ENCODE peak calls at places on chromosomes 7 and 10, in four cellular contexts. Z, V, N and E are unnamed samples.
A peak's percentile ranks its signal among the peaks of the same experiment; 100 is the strongest.

GRCh38 chr7:115941703-115942268 is 88.8 kb downstream of the TFEC start:
- DNase-seq in V (no peak), Z (no peak), N (no peak), E (no peak)

GRCh38 chr10:109974509-109975191 is 33.1 kb upstream of the ADD3 start:
- DNase-seq in Z (no peak), V (no peak), N (no peak), E (no peak)

GRCh38 chr7:122219253-122219865 is 75.3 kb upstream of the AASS start:
- DNase-seq in N (peak; percentile 10), Z (no peak), V (no peak), E (no peak)

GRCh38 chr7:55538538-55538937 is 33.8 kb downstream of the VOPP1 start:
- DNase-seq in N (no peak), Z (peak; percentile 89), V (no peak), E (no peak)

GRCh38 chr7:151877911-151878835 is 1.3 kb upstream of the PRKAG2 start:
- DNase-seq in N (no peak), Z (no peak), V (no peak), E (no peak)

GRCh38 chr10:98224509-98224908 is 43.5 kb downstream of the LOXL4 start:
- DNase-seq in Z (no peak), N (no peak), V (no peak), E (no peak)

GRCh38 chr10:125631806-125632205 is 51.2 kb downstream of the TEX36 start:
- DNase-seq in V (no peak), N (no peak), Z (no peak), E (no peak)

GRCh38 chr7:28933874-28934265 is 24.3 kb downstream of the TRIL start:
- DNase-seq in N (no peak), Z (no peak), V (no peak), E (no peak)

GRCh38 chr7:26958834-26959233 is 94.4 kb upstream of the SKAP2 start:
- DNase-seq in V (no peak), N (peak; percentile 58), Z (peak; percentile 29), E (no peak)

GRCh38 chr10:24891823-24892222 is 60.6 kb downstream of the PRTFDC1 start:
- DNase-seq in Z (peak; percentile 72), V (no peak), N (peak; percentile 68), E (no peak)

GRCh38 chr7:29289156-29290021 is 94.8 kb downstream of the CHN2 start:
- DNase-seq in V (peak; percentile 44), N (no peak), Z (no peak), E (peak; percentile 35)

GRCh38 chr10:56567580-56567979 is 206.5 kb upstream of the ZWINT start:
- DNase-seq in N (no peak), Z (no peak), V (no peak), E (no peak)

GRCh38 chr10:132844069-132844809 is 58.3 kb upstream of the NKX6-2 start:
- DNase-seq in N (no peak), Z (no peak), V (no peak), E (peak; percentile 48)

GRCh38 chr10:70560511-70560931 is 42.0 kb downstream of the PRF1 start:
- DNase-seq in V (no peak), N (no peak), Z (no peak), E (no peak)

GRCh38 chr10:128072941-128073615 is 53.1 kb downstream of the MKI67 start:
- DNase-seq in V (no peak), N (no peak), Z (no peak), E (peak; percentile 58)

GRCh38 chr10:12533151-12533550 is 183.8 kb downstream of the CAMK1D start:
- DNase-seq in N (no peak), V (no peak), Z (no peak), E (no peak)

GRCh38 chr7:28020302-28020940 is 160.2 kb downstream of the JAZF1 start:
- DNase-seq in Z (peak; percentile 46), V (no peak), N (peak; percentile 64), E (peak; percentile 71)

GRCh38 chr7:132991615-132992587 is 90.0 kb downstream of the CHCHD3 start:
- DNase-seq in N (no peak), Z (no peak), V (no peak), E (no peak)

GRCh38 chr7:151017953-151018420 is 6.3 kb downstream of the ATG9B start:
- DNase-seq in Z (no peak), V (peak; percentile 71), N (no peak), E (no peak)

GRCh38 chr7:151987748-151988529 is 31.7 kb downstream of the GALNTL5 start:
- DNase-seq in Z (no peak), V (no peak), N (no peak), E (no peak)

GRCh38 chr10:93856349-93857140 is 37.2 kb upstream of the SLC35G1 start:
- DNase-seq in N (no peak), Z (no peak), V (no peak), E (no peak)

GRCh38 chr7:81560708-81561107 is 209.1 kb downstream of the HGF start:
- DNase-seq in N (no peak), Z (no peak), V (no peak), E (no peak)

GRCh38 chr10:117535045-117535751 is 7.3 kb upstream of the EMX2 start:
- DNase-seq in Z (no peak), N (no peak), V (no peak), E (no peak)
- H3K27me3 ChIP-seq in Z (peaks cover 83% of the 10 kb centered on the region), N (peaks cover 38% of the 10 kb centered on the region), V (peaks cover 8% of the 10 kb centered on the region), E (peaks cover 32% of the 10 kb centered on the region)

GRCh38 chr10:61899045-61899444 is 2.5 kb upstream of the ARID5B start:
- DNase-seq in Z (no peak), N (no peak), V (no peak), E (no peak)

GRCh38 chr10:61898435-61898778 is 3.1 kb upstream of the ARID5B start:
- DNase-seq in Z (no peak), V (no peak), N (no peak), E (no peak)

GRCh38 chr10:61896854-61897661 is 4.4 kb upstream of the ARID5B start:
- DNase-seq in N (peak; percentile 80), Z (no peak), V (peak; percentile 77), E (no peak)

GRCh38 chr10:61899663-61899996 is 1.9 kb upstream of the ARID5B start:
- DNase-seq in V (no peak), Z (no peak), N (no peak), E (no peak)

GRCh38 chr10:61897671-61898434 is 3.6 kb upstream of the ARID5B start:
- DNase-seq in V (no peak), Z (no peak), N (no peak), E (no peak)
- TF ChIP-seq CTCF in V (peak; percentile 26), Z (peak; percentile 53), N (peak; percentile 40), E (peak; percentile 20)

DNA sequence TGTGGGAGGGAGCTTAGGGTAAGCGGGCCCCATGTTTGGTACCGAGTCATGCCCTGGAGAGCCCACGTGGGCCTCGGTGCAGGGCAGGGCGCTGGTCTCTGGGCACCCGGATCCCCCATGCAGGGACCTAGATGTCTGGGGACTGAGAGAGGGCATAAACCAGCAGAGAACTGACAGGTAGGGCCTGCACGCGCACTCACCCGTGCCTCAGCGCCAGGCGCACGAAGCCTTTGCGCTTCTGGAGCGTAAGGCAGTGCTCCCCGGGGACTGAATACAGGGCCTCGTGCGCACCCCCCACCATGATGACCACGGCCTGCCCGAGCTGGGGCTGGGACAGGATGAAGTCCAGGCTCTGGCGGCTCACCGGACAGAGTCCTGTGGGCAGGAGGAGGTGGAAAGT is 2.8 kb downstream of the MOGAT3 start:
- DNase-seq in N (no peak), V (no peak), Z (no peak), E (no peak)
- H3K27me3 ChIP-seq in N (no peaks in the 10 kb centered on the region), V (no peaks in the 10 kb centered on the region), Z (peaks cover 32% of the 10 kb centered on the region), E (peaks cover 3% of the 10 kb centered on the region)

DNA sequence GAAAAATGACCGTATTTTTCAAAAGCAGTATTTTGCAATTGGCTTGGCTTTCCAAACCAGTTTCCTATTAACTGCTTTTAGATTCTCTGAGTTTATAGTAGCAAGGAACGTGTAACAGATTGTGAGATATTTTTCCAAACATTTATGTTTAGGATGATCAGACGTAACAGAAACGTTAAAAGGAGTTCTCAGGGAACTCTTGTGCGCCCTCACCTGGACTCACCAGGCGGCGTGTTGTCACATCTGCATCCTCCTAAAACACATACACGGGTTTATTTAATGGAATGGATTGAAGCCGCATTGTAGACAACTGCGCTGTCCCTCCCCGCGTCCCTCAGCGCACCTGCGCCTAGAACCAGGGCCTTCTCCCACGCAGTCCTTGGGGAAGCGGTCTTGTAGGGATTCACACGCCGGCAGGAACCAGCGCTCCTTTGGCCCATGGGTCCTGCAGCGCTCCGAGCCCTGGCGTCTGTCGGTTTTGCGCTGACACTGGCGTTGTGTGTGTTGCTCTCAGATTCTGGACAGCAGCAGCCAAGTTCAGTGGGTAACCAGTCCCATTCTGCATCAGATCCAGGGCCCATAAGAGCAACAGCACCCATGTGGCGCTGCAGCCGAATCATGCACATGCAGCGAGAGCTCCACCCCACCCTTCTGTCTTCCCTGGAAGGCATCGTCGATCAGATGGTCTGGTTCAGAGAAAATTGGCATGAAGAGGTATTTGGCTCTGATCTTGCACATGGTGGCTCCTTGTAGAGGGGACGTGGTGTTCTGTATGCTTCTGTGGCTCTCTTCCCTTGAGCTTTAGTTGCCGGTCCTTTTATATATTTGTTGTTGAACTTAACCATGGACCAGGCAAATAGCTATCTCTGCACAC is 114.9 kb downstream of the TRRAP start:
- DNase-seq in Z (no peak), N (no peak), V (no peak), E (peak; percentile 41)
- TF ChIP-seq CTCF in Z (no peak), N (peak; percentile 45), V (no peak), E (no peak)

DNA sequence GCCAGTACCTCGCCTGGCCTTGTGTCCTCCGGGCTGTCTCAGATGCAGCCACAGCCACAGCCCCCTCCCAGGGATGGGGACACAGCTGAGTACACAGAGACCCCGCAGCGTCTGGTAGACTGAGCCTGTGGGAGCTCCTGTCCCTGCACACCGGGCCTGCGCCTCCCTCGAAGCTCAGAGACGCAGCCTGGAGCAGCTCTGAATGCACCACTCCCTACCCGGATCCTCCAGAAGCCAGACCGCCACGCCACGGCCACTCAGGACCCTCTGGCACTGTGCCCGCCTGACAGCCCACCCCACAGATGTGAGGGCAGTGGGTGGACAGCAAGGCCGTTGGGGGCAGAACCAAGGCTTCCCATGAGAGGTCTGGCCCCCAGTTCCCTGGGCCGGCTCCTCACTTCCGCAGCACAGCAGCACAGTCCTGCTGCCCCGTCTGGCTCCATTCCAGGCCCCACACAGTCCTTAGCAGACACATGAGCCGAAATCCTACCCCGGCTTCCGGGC is 40.8 kb downstream of the PAPOLB start:
- DNase-seq in Z (no peak), N (no peak), V (no peak), E (no peak)
- H3K27me3 ChIP-seq in Z (peaks cover 14% of the 10 kb centered on the region), N (no peaks in the 10 kb centered on the region), V (no peaks in the 10 kb centered on the region), E (no peaks in the 10 kb centered on the region)

GRCh38 chr10:57849726-57850357 is 417.9 kb downstream of the IPMK start:
- DNase-seq in V (no peak), Z (no peak), N (no peak), E (no peak)
- TF ChIP-seq CTCF in V (no peak), Z (no peak), N (peak; percentile 31), E (peak; percentile 21)

DNA sequence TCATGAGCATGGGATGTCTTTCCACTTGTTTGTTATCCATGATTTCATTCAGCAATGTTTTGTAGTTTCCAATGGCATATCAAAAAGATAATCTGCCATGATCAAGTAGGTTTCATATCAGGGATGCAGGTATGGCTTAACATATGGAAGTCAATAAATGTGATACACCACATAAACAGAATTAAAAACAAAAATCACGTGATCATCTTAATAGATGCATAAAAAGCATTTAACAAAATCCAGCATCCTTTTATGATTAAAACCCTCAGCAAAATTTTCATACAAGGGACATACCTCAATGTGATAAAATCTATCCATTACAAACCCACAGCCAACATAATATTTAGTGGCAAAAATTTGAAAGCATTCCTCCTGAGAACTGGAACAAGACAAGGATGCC is 90.3 kb downstream of the ZNF37A start:
- DNase-seq in N (no peak), Z (no peak), V (no peak), E (no peak)
- H3K27me3 ChIP-seq in N (no peaks in the 10 kb centered on the region), Z (no peaks in the 10 kb centered on the region), V (no peaks in the 10 kb centered on the region), E (no peaks in the 10 kb centered on the region)

GRCh38 chr7:2264158-2264557 is 22.1 kb downstream of the NUDT1 start:
- DNase-seq in Z (no peak), V (no peak), N (no peak), E (no peak)
- TF ChIP-seq CTCF in Z (no peak), V (no peak), N (no peak), E (no peak)